ENCODE peak calls at places on chromosomes 11 and 22, in ten cellular contexts. One of them, this sample, is unnamed.

GRCh38 chr11:125070699-125071254 is 7.7 kb downstream of the SLC37A2 start:
- DNase-seq in posterior vena cava: peak; percentile 93
- DNase-seq in left cardiac atrium: peak; percentile 78
- DNase-seq in NCI-H69: no peak
- DNase-seq in T-helper 9 cell: no peak
- DNase-seq in stimulated activated CD8-positive, alpha-beta memory T cell treated with anti-CD3 and anti-CD28 coated beads, Interleukin-15, amount 100 ng/mL, for 1 hour: no peak
- DNase-seq in EL: peak; percentile 80
- DNase-seq in NCI-H1105 treated with DMSO at 0.1 percent for 48 hours: no peak
- DNase-seq in GM12865: peak; percentile 68
- DNase-seq in choroid plexus epithelial cell: peak; percentile 80
- DNase-seq in this sample: peak; percentile 64

GRCh38 chr22:39690901-39691620 is 120.5 kb downstream of the CACNA1I start:
- DNase-seq in T-helper 9 cell: no peak
- DNase-seq in posterior vena cava: no peak
- DNase-seq in stimulated activated CD8-positive, alpha-beta memory T cell treated with anti-CD3 and anti-CD28 coated beads, Interleukin-15, amount 100 ng/mL, for 1 hour: no peak
- DNase-seq in left cardiac atrium: no peak
- DNase-seq in GM12865: no peak
- DNase-seq in choroid plexus epithelial cell: peak; percentile 3
- DNase-seq in EL: peak; percentile 13
- DNase-seq in NCI-H1105 treated with DMSO at 0.1 percent for 48 hours: no peak
- DNase-seq in NCI-H69: peak; percentile 50
- DNase-seq in this sample: no peak

GRCh38 chr11:132935383-132935782 is 596.9 kb downstream of the OPCML start:
- DNase-seq in posterior vena cava: no peak
- DNase-seq in EL: no peak
- DNase-seq in NCI-H69: no peak
- DNase-seq in stimulated activated CD8-positive, alpha-beta memory T cell treated with anti-CD3 and anti-CD28 coated beads, Interleukin-15, amount 100 ng/mL, for 1 hour: no peak
- DNase-seq in GM12865: no peak
- DNase-seq in left cardiac atrium: no peak
- DNase-seq in choroid plexus epithelial cell: no peak
- DNase-seq in T-helper 9 cell: no peak
- DNase-seq in NCI-H1105 treated with DMSO at 0.1 percent for 48 hours: no peak
- DNase-seq in this sample: no peak

GRCh38 chr11:11620251-11620965 is 1.4 kb downstream of the GALNT18 start:
- DNase-seq in GM12865: peak; percentile 26
- DNase-seq in NCI-H69: peak; percentile 87
- DNase-seq in stimulated activated CD8-positive, alpha-beta memory T cell treated with anti-CD3 and anti-CD28 coated beads, Interleukin-15, amount 100 ng/mL, for 1 hour: no peak
- DNase-seq in choroid plexus epithelial cell: no peak
- DNase-seq in posterior vena cava: peak; percentile 87
- DNase-seq in T-helper 9 cell: no peak
- DNase-seq in EL: no peak
- DNase-seq in left cardiac atrium: peak; percentile 71
- DNase-seq in NCI-H1105 treated with DMSO at 0.1 percent for 48 hours: peak; percentile 42
- DNase-seq in this sample: no peak

GRCh38 chr11:114309517-114309916 is 13.3 kb downstream of the NNMT start:
- DNase-seq in NCI-H69: no peak
- DNase-seq in stimulated activated CD8-positive, alpha-beta memory T cell treated with anti-CD3 and anti-CD28 coated beads, Interleukin-15, amount 100 ng/mL, for 1 hour: no peak
- DNase-seq in T-helper 9 cell: no peak
- DNase-seq in NCI-H1105 treated with DMSO at 0.1 percent for 48 hours: no peak
- DNase-seq in posterior vena cava: no peak
- DNase-seq in left cardiac atrium: no peak
- DNase-seq in GM12865: no peak
- DNase-seq in choroid plexus epithelial cell: no peak
- DNase-seq in EL: no peak
- DNase-seq in this sample: no peak

GRCh38 chr22:49776891-49777290 is 50.8 kb downstream of the BRD1 start:
- DNase-seq in left cardiac atrium: peak; percentile 25
- DNase-seq in posterior vena cava: no peak
- DNase-seq in EL: no peak
- DNase-seq in GM12865: no peak
- DNase-seq in NCI-H1105 treated with DMSO at 0.1 percent for 48 hours: no peak
- DNase-seq in stimulated activated CD8-positive, alpha-beta memory T cell treated with anti-CD3 and anti-CD28 coated beads, Interleukin-15, amount 100 ng/mL, for 1 hour: no peak
- DNase-seq in T-helper 9 cell: no peak
- DNase-seq in NCI-H69: no peak
- DNase-seq in choroid plexus epithelial cell: no peak
- DNase-seq in this sample: no peak

GRCh38 chr11:116445108-116446047 is 327.4 kb downstream of the BUD13 start:
- DNase-seq in NCI-H1105 treated with DMSO at 0.1 percent for 48 hours: no peak
- DNase-seq in left cardiac atrium: no peak
- DNase-seq in stimulated activated CD8-positive, alpha-beta memory T cell treated with anti-CD3 and anti-CD28 coated beads, Interleukin-15, amount 100 ng/mL, for 1 hour: no peak
- DNase-seq in EL: no peak
- DNase-seq in choroid plexus epithelial cell: no peak
- DNase-seq in NCI-H69: peak; percentile 86
- DNase-seq in posterior vena cava: no peak
- DNase-seq in GM12865: no peak
- DNase-seq in T-helper 9 cell: no peak
- DNase-seq in this sample: no peak

GRCh38 chr11:46991391-46991790 is 54.8 kb downstream of the CSTPP1 start:
- DNase-seq in left cardiac atrium: no peak
- DNase-seq in posterior vena cava: no peak
- DNase-seq in T-helper 9 cell: no peak
- DNase-seq in NCI-H69: peak; percentile 68
- DNase-seq in GM12865: no peak
- DNase-seq in choroid plexus epithelial cell: no peak
- DNase-seq in NCI-H1105 treated with DMSO at 0.1 percent for 48 hours: peak; percentile 16
- DNase-seq in stimulated activated CD8-positive, alpha-beta memory T cell treated with anti-CD3 and anti-CD28 coated beads, Interleukin-15, amount 100 ng/mL, for 1 hour: no peak
- DNase-seq in EL: no peak
- DNase-seq in this sample: no peak

GRCh38 chr11:110712643-110713468 is 619 bp upstream of the ARHGAP20 start:
- DNase-seq in choroid plexus epithelial cell: peak; percentile 80
- DNase-seq in NCI-H69: peak; percentile 95
- DNase-seq in stimulated activated CD8-positive, alpha-beta memory T cell treated with anti-CD3 and anti-CD28 coated beads, Interleukin-15, amount 100 ng/mL, for 1 hour: no peak
- DNase-seq in GM12865: no peak
- DNase-seq in EL: peak; percentile 22
- DNase-seq in left cardiac atrium: peak; percentile 22
- DNase-seq in NCI-H1105 treated with DMSO at 0.1 percent for 48 hours: no peak
- DNase-seq in posterior vena cava: peak; percentile 77
- DNase-seq in T-helper 9 cell: no peak
- DNase-seq in this sample: peak; percentile 1

GRCh38 chr11:117584056-117584830 is 212.8 kb downstream of the DSCAML1 start:
- DNase-seq in choroid plexus epithelial cell: no peak
- DNase-seq in GM12865: no peak
- DNase-seq in left cardiac atrium: no peak
- DNase-seq in EL: peak; percentile 18
- DNase-seq in stimulated activated CD8-positive, alpha-beta memory T cell treated with anti-CD3 and anti-CD28 coated beads, Interleukin-15, amount 100 ng/mL, for 1 hour: no peak
- DNase-seq in NCI-H69: no peak
- DNase-seq in T-helper 9 cell: no peak
- DNase-seq in NCI-H1105 treated with DMSO at 0.1 percent for 48 hours: no peak
- DNase-seq in posterior vena cava: peak; percentile 31
- DNase-seq in this sample: peak; percentile 40

GRCh38 chr11:72680624-72681158 is 6.5 kb upstream of the PDE2A start:
- DNase-seq in choroid plexus epithelial cell: no peak
- DNase-seq in EL: no peak
- DNase-seq in T-helper 9 cell: no peak
- DNase-seq in left cardiac atrium: no peak
- DNase-seq in NCI-H1105 treated with DMSO at 0.1 percent for 48 hours: no peak
- DNase-seq in posterior vena cava: no peak
- DNase-seq in GM12865: no peak
- DNase-seq in NCI-H69: no peak
- DNase-seq in stimulated activated CD8-positive, alpha-beta memory T cell treated with anti-CD3 and anti-CD28 coated beads, Interleukin-15, amount 100 ng/mL, for 1 hour: no peak
- DNase-seq in this sample: no peak

GRCh38 chr11:85590848-85591483 is 36.2 kb downstream of the DLG2 start:
- DNase-seq in GM12865: peak; percentile 6
- DNase-seq in T-helper 9 cell: no peak
- DNase-seq in stimulated activated CD8-positive, alpha-beta memory T cell treated with anti-CD3 and anti-CD28 coated beads, Interleukin-15, amount 100 ng/mL, for 1 hour: no peak
- DNase-seq in EL: peak; percentile 45
- DNase-seq in NCI-H1105 treated with DMSO at 0.1 percent for 48 hours: peak; percentile 40
- DNase-seq in left cardiac atrium: no peak
- DNase-seq in choroid plexus epithelial cell: peak; percentile 66
- DNase-seq in NCI-H69: peak; percentile 37
- DNase-seq in posterior vena cava: no peak
- DNase-seq in this sample: peak; percentile 41

GRCh38 chr11:534592-535518 is 521 bp downstream of the HRAS start:
- DNase-seq in T-helper 9 cell: no peak
- DNase-seq in EL: no peak
- DNase-seq in NCI-H69: peak; percentile 73
- DNase-seq in stimulated activated CD8-positive, alpha-beta memory T cell treated with anti-CD3 and anti-CD28 coated beads, Interleukin-15, amount 100 ng/mL, for 1 hour: no peak
- DNase-seq in GM12865: peak; percentile 60
- DNase-seq in choroid plexus epithelial cell: no peak
- DNase-seq in left cardiac atrium: peak; percentile 36
- DNase-seq in NCI-H1105 treated with DMSO at 0.1 percent for 48 hours: peak; percentile 81
- DNase-seq in posterior vena cava: peak; percentile 82
- DNase-seq in this sample: peak; percentile 25

GRCh38 chr11:123450593-123450992 is 20.5 kb downstream of the GRAMD1B start:
- DNase-seq in EL: peak; percentile 55
- DNase-seq in T-helper 9 cell: no peak
- DNase-seq in left cardiac atrium: no peak
- DNase-seq in stimulated activated CD8-positive, alpha-beta memory T cell treated with anti-CD3 and anti-CD28 coated beads, Interleukin-15, amount 100 ng/mL, for 1 hour: no peak
- DNase-seq in choroid plexus epithelial cell: no peak
- DNase-seq in GM12865: no peak
- DNase-seq in NCI-H69: peak; percentile 91
- DNase-seq in posterior vena cava: no peak
- DNase-seq in NCI-H1105 treated with DMSO at 0.1 percent for 48 hours: peak; percentile 78
- DNase-seq in this sample: peak; percentile 59

GRCh38 chr11:2296913-2297622 is 4.7 kb downstream of the C11orf21 start:
- DNase-seq in posterior vena cava: peak; percentile 76
- DNase-seq in left cardiac atrium: no peak
- DNase-seq in NCI-H1105 treated with DMSO at 0.1 percent for 48 hours: no peak
- DNase-seq in T-helper 9 cell: no peak
- DNase-seq in NCI-H69: no peak
- DNase-seq in EL: no peak
- DNase-seq in stimulated activated CD8-positive, alpha-beta memory T cell treated with anti-CD3 and anti-CD28 coated beads, Interleukin-15, amount 100 ng/mL, for 1 hour: no peak
- DNase-seq in GM12865: no peak
- DNase-seq in choroid plexus epithelial cell: no peak
- DNase-seq in this sample: no peak

GRCh38 chr11:82557274-82557673 is 176.4 kb downstream of the FAM181B start:
- DNase-seq in NCI-H69: peak; percentile 84
- DNase-seq in stimulated activated CD8-positive, alpha-beta memory T cell treated with anti-CD3 and anti-CD28 coated beads, Interleukin-15, amount 100 ng/mL, for 1 hour: no peak
- DNase-seq in EL: no peak
- DNase-seq in NCI-H1105 treated with DMSO at 0.1 percent for 48 hours: no peak
- DNase-seq in choroid plexus epithelial cell: no peak
- DNase-seq in GM12865: peak; percentile 53
- DNase-seq in left cardiac atrium: peak; percentile 22
- DNase-seq in posterior vena cava: no peak
- DNase-seq in T-helper 9 cell: no peak
- DNase-seq in this sample: no peak

GRCh38 chr11:84899134-84899533 is 728.0 kb downstream of the DLG2 start:
- DNase-seq in posterior vena cava: no peak
- DNase-seq in NCI-H1105 treated with DMSO at 0.1 percent for 48 hours: no peak
- DNase-seq in T-helper 9 cell: no peak
- DNase-seq in EL: peak; percentile 23
- DNase-seq in GM12865: no peak
- DNase-seq in left cardiac atrium: no peak
- DNase-seq in NCI-H69: no peak
- DNase-seq in choroid plexus epithelial cell: peak; percentile 14
- DNase-seq in stimulated activated CD8-positive, alpha-beta memory T cell treated with anti-CD3 and anti-CD28 coated beads, Interleukin-15, amount 100 ng/mL, for 1 hour: no peak
- DNase-seq in this sample: peak; percentile 16

GRCh38 chr11:102451693-102452460 is 688 bp downstream of the TMEM123 start:
- DNase-seq in GM12865: peak; percentile 91
- DNase-seq in EL: peak; percentile 60
- DNase-seq in choroid plexus epithelial cell: peak; percentile 48
- DNase-seq in posterior vena cava: peak; percentile 87
- DNase-seq in stimulated activated CD8-positive, alpha-beta memory T cell treated with anti-CD3 and anti-CD28 coated beads, Interleukin-15, amount 100 ng/mL, for 1 hour: peak; percentile 55
- DNase-seq in NCI-H1105 treated with DMSO at 0.1 percent for 48 hours: peak; percentile 76
- DNase-seq in left cardiac atrium: peak; percentile 75
- DNase-seq in NCI-H69: peak; percentile 90
- DNase-seq in T-helper 9 cell: peak; percentile 63
- DNase-seq in this sample: peak; percentile 38

GRCh38 chr22:42281706-42282251 is 11.3 kb upstream of the TCF20 start:
- DNase-seq in T-helper 9 cell: no peak
- DNase-seq in NCI-H1105 treated with DMSO at 0.1 percent for 48 hours: no peak
- DNase-seq in EL: no peak
- DNase-seq in posterior vena cava: peak; percentile 31
- DNase-seq in stimulated activated CD8-positive, alpha-beta memory T cell treated with anti-CD3 and anti-CD28 coated beads, Interleukin-15, amount 100 ng/mL, for 1 hour: no peak
- DNase-seq in choroid plexus epithelial cell: no peak
- DNase-seq in GM12865: no peak
- DNase-seq in NCI-H69: no peak
- DNase-seq in left cardiac atrium: no peak
- DNase-seq in this sample: no peak

GRCh38 chr22:49136041-49136815 is 691.4 kb downstream of the BRD1 start:
- DNase-seq in EL: no peak
- DNase-seq in choroid plexus epithelial cell: no peak
- DNase-seq in left cardiac atrium: no peak
- DNase-seq in stimulated activated CD8-positive, alpha-beta memory T cell treated with anti-CD3 and anti-CD28 coated beads, Interleukin-15, amount 100 ng/mL, for 1 hour: no peak
- DNase-seq in NCI-H69: no peak
- DNase-seq in posterior vena cava: no peak
- DNase-seq in NCI-H1105 treated with DMSO at 0.1 percent for 48 hours: no peak
- DNase-seq in T-helper 9 cell: no peak
- DNase-seq in GM12865: no peak
- DNase-seq in this sample: no peak

GRCh38 chr11:85934599-85935169 is 79.5 kb downstream of the CCDC83 start:
- DNase-seq in NCI-H1105 treated with DMSO at 0.1 percent for 48 hours: no peak
- DNase-seq in choroid plexus epithelial cell: no peak
- DNase-seq in EL: no peak
- DNase-seq in GM12865: no peak
- DNase-seq in stimulated activated CD8-positive, alpha-beta memory T cell treated with anti-CD3 and anti-CD28 coated beads, Interleukin-15, amount 100 ng/mL, for 1 hour: no peak
- DNase-seq in posterior vena cava: no peak
- DNase-seq in NCI-H69: no peak
- DNase-seq in left cardiac atrium: no peak
- DNase-seq in T-helper 9 cell: no peak
- DNase-seq in this sample: no peak

GRCh38 chr11:117410861-117411725 is 83.4 kb downstream of the CEP164 start:
- DNase-seq in stimulated activated CD8-positive, alpha-beta memory T cell treated with anti-CD3 and anti-CD28 coated beads, Interleukin-15, amount 100 ng/mL, for 1 hour: no peak
- DNase-seq in choroid plexus epithelial cell: no peak
- DNase-seq in NCI-H1105 treated with DMSO at 0.1 percent for 48 hours: peak; percentile 46
- DNase-seq in left cardiac atrium: no peak
- DNase-seq in GM12865: no peak
- DNase-seq in posterior vena cava: peak; percentile 54
- DNase-seq in EL: no peak
- DNase-seq in T-helper 9 cell: no peak
- DNase-seq in NCI-H69: peak; percentile 99
- DNase-seq in this sample: no peak

GRCh38 chr22:43011079-43011478 is 3.9 kb downstream of the PACSIN2 start:
- DNase-seq in NCI-H1105 treated with DMSO at 0.1 percent for 48 hours: no peak
- DNase-seq in EL: no peak
- DNase-seq in GM12865: no peak
- DNase-seq in choroid plexus epithelial cell: no peak
- DNase-seq in T-helper 9 cell: no peak
- DNase-seq in left cardiac atrium: no peak
- DNase-seq in NCI-H69: no peak
- DNase-seq in stimulated activated CD8-positive, alpha-beta memory T cell treated with anti-CD3 and anti-CD28 coated beads, Interleukin-15, amount 100 ng/mL, for 1 hour: no peak
- DNase-seq in posterior vena cava: no peak
- DNase-seq in this sample: no peak

GRCh38 chr11:124200671-124201070 is 17.5 kb downstream of the OR10D3 start:
- DNase-seq in EL: no peak
- DNase-seq in left cardiac atrium: no peak
- DNase-seq in stimulated activated CD8-positive, alpha-beta memory T cell treated with anti-CD3 and anti-CD28 coated beads, Interleukin-15, amount 100 ng/mL, for 1 hour: no peak
- DNase-seq in NCI-H1105 treated with DMSO at 0.1 percent for 48 hours: no peak
- DNase-seq in NCI-H69: no peak
- DNase-seq in posterior vena cava: no peak
- DNase-seq in GM12865: no peak
- DNase-seq in choroid plexus epithelial cell: no peak
- DNase-seq in T-helper 9 cell: no peak
- DNase-seq in this sample: no peak

GRCh38 chr22:48943567-48944432 is 883.9 kb downstream of the BRD1 start:
- DNase-seq in T-helper 9 cell: no peak
- DNase-seq in NCI-H69: peak; percentile 25
- DNase-seq in left cardiac atrium: peak; percentile 51
- DNase-seq in choroid plexus epithelial cell: no peak
- DNase-seq in NCI-H1105 treated with DMSO at 0.1 percent for 48 hours: no peak
- DNase-seq in EL: no peak
- DNase-seq in GM12865: no peak
- DNase-seq in posterior vena cava: peak; percentile 42
- DNase-seq in stimulated activated CD8-positive, alpha-beta memory T cell treated with anti-CD3 and anti-CD28 coated beads, Interleukin-15, amount 100 ng/mL, for 1 hour: no peak
- DNase-seq in this sample: peak; percentile 1

GRCh38 chr22:37063436-37064420 is 12.2 kb downstream of the KCTD17 start:
- DNase-seq in left cardiac atrium: no peak
- DNase-seq in NCI-H69: peak; percentile 83
- DNase-seq in stimulated activated CD8-positive, alpha-beta memory T cell treated with anti-CD3 and anti-CD28 coated beads, Interleukin-15, amount 100 ng/mL, for 1 hour: no peak
- DNase-seq in GM12865: no peak
- DNase-seq in posterior vena cava: no peak
- DNase-seq in T-helper 9 cell: no peak
- DNase-seq in EL: no peak
- DNase-seq in choroid plexus epithelial cell: no peak
- DNase-seq in NCI-H1105 treated with DMSO at 0.1 percent for 48 hours: peak; percentile 87
- DNase-seq in this sample: no peak

GRCh38 chr22:19292262-19293230 is 1.0 kb upstream of the CLTCL1 start:
- DNase-seq in NCI-H69: peak; percentile 61
- DNase-seq in GM12865: no peak
- DNase-seq in stimulated activated CD8-positive, alpha-beta memory T cell treated with anti-CD3 and anti-CD28 coated beads, Interleukin-15, amount 100 ng/mL, for 1 hour: no peak
- DNase-seq in posterior vena cava: no peak
- DNase-seq in choroid plexus epithelial cell: no peak
- DNase-seq in EL: no peak
- DNase-seq in NCI-H1105 treated with DMSO at 0.1 percent for 48 hours: no peak
- DNase-seq in T-helper 9 cell: no peak
- DNase-seq in left cardiac atrium: no peak
- DNase-seq in this sample: peak; percentile 69

GRCh38 chr11:36376315-36376887 is 80.3 kb downstream of the PRR5L start:
- DNase-seq in EL: peak; percentile 70
- DNase-seq in left cardiac atrium: peak; percentile 53
- DNase-seq in GM12865: no peak
- DNase-seq in T-helper 9 cell: no peak
- DNase-seq in posterior vena cava: peak; percentile 81
- DNase-seq in NCI-H1105 treated with DMSO at 0.1 percent for 48 hours: no peak
- DNase-seq in NCI-H69: peak; percentile 44
- DNase-seq in choroid plexus epithelial cell: peak; percentile 52
- DNase-seq in stimulated activated CD8-positive, alpha-beta memory T cell treated with anti-CD3 and anti-CD28 coated beads, Interleukin-15, amount 100 ng/mL, for 1 hour: no peak
- DNase-seq in this sample: peak; percentile 34